ENCODE peak calls at places on chromosome 1, in five cellular contexts. One of them, this sample, is unnamed.

GRCh38 chr1:12540580-12541273 is 77.3 kb downstream of the DHRS3 start:
- DNase-seq in GM12878: no peak
- DNase-seq in K562: no peak
- DNase-seq in A549: no peak
- DNase-seq in HepG2: no peak
- DNase-seq in this sample: no peak

GRCh38 chr1:202192770-202193613 is 607 bp upstream of the LGR6 start:
- DNase-seq in GM12878: no peak
- DNase-seq in K562: peak
- DNase-seq in A549: peak
- DNase-seq in HepG2: peak
- DNase-seq in this sample: peak

GRCh38 chr1:6471086-6471841 is 5.3 kb upstream of the TNFRSF25 start:
- DNase-seq in GM12878: no peak
- DNase-seq in K562: peak
- DNase-seq in A549: no peak
- DNase-seq in HepG2: no peak
- DNase-seq in this sample: peak

GRCh38 chr1:111422546-111423391 is 4.8 kb downstream of the OVGP1 start:
- DNase-seq in GM12878: no peak
- DNase-seq in K562: no peak
- DNase-seq in A549: peak
- DNase-seq in HepG2: peak
- DNase-seq in this sample: no peak

GRCh38 chr1:118159578-118159977 is 25.4 kb downstream of the SPAG17 start:
- DNase-seq in GM12878: no peak
- DNase-seq in K562: no peak
- DNase-seq in A549: no peak
- DNase-seq in HepG2: no peak
- DNase-seq in this sample: no peak

GRCh38 chr1:145845144-145845513 is 301 bp upstream of the NUDT17 start:
- DNase-seq in GM12878: peak
- DNase-seq in K562: peak
- DNase-seq in A549: no peak
- DNase-seq in HepG2: no peak
- DNase-seq in this sample: no peak

GRCh38 chr1:43620956-43621355 is 29.0 kb upstream of the KDM4A start:
- DNase-seq in GM12878: no peak
- DNase-seq in K562: peak
- DNase-seq in A549: no peak
- DNase-seq in HepG2: no peak
- DNase-seq in this sample: no peak

GRCh38 chr1:221699582-221700519 is 42.0 kb downstream of the DUSP10 start:
- DNase-seq in GM12878: no peak
- DNase-seq in K562: no peak
- DNase-seq in A549: no peak
- DNase-seq in HepG2: no peak
- DNase-seq in this sample: no peak

GRCh38 chr1:228348708-228349467 is 57.7 kb downstream of the TRIM11 start:
- DNase-seq in GM12878: no peak
- DNase-seq in K562: no peak
- DNase-seq in A549: no peak
- DNase-seq in HepG2: no peak
- DNase-seq in this sample: no peak

GRCh38 chr1:23722652-23723051 is 20.6 kb upstream of the ELOA start:
- DNase-seq in GM12878: no peak
- DNase-seq in K562: no peak
- DNase-seq in A549: no peak
- DNase-seq in HepG2: no peak
- DNase-seq in this sample: no peak

GRCh38 chr1:23720256-23720995 is 22.8 kb upstream of the ELOA start:
- DNase-seq in GM12878: peak
- DNase-seq in K562: no peak
- DNase-seq in A549: no peak
- DNase-seq in HepG2: no peak
- DNase-seq in this sample: no peak

GRCh38 chr1:23719162-23719820 is 24.0 kb upstream of the ELOA start:
- DNase-seq in GM12878: no peak
- DNase-seq in K562: no peak
- DNase-seq in A549: no peak
- DNase-seq in HepG2: no peak
- DNase-seq in this sample: no peak

DNA sequence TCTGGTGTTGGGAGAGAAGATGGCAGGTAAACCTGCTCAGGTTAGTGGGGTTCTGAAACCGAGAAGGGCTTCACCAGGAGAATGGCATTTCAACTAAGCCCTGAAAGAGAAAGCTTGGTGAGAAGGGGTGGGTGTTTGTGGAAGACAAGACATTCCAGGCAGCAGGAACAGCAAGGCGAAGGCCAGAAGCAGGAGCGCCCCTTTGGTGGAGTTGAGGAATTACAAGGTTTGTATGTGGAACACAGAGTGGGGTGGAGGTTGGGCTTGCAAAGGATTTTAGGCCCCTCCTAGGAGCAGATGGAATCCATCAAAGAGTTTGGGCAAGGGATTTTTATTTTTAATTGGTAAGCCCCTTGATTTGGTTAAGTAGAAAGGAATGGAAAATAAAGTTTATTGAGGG is 24.8 kb upstream of the ELOA start:
- DNase-seq in GM12878: no peak
- DNase-seq in K562: peak
- DNase-seq in A549: peak
- DNase-seq in HepG2: peak
- DNase-seq in this sample: peak
- TF ChIP-seq JUNB in GM12878: no peak
- TF ChIP-seq JUNB in K562: no peak
- TF ChIP-seq JUNB in A549: no peak
- TF ChIP-seq JUNB in HepG2: no peak
- TF ChIP-seq JUNB in this sample: no peak

DNA sequence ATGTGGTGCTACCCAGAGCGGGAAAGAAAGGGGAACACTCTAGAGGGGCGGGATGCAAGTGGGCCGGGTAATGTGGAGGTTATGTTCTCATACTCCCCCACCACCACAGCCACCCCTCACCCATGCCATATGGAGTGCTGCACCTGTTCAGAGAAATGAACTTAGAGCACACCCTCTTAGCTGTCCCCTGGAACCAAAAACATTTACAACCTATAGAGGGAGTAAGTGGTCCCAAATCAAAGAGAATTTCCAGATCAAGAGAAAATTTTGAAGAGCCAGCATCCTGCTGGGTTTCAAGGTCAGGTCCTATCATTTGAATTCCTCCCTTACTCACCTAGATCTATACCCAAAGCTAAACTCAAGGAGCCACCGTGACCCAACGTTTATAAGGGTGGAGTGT is 319.5 kb downstream of the BRINP2 start:
- DNase-seq in GM12878: no peak
- DNase-seq in K562: no peak
- DNase-seq in A549: no peak
- DNase-seq in HepG2: no peak
- DNase-seq in this sample: peak
- TF ChIP-seq JUNB in GM12878: no peak
- TF ChIP-seq JUNB in K562: no peak
- TF ChIP-seq JUNB in A549: no peak
- TF ChIP-seq JUNB in HepG2: no peak
- TF ChIP-seq JUNB in this sample: no peak

GRCh38 chr1:153428790-153429189 is 12.5 kb downstream of the S100A7A start:
- DNase-seq in GM12878: no peak
- DNase-seq in K562: no peak
- DNase-seq in A549: no peak
- DNase-seq in HepG2: no peak
- DNase-seq in this sample: peak
- TF ChIP-seq JUNB in GM12878: no peak
- TF ChIP-seq JUNB in K562: no peak
- TF ChIP-seq JUNB in A549: no peak
- TF ChIP-seq JUNB in HepG2: no peak
- TF ChIP-seq JUNB in this sample: no peak

GRCh38 chr1:76053021-76053420 is 21.5 kb upstream of the ST6GALNAC3 start:
- DNase-seq in GM12878: no peak
- DNase-seq in K562: no peak
- DNase-seq in A549: no peak
- DNase-seq in HepG2: no peak
- DNase-seq in this sample: peak

GRCh38 chr1:76046149-76046548 is 28.4 kb upstream of the ST6GALNAC3 start:
- DNase-seq in GM12878: no peak
- DNase-seq in K562: no peak
- DNase-seq in A549: no peak
- DNase-seq in HepG2: no peak
- DNase-seq in this sample: no peak

DNA sequence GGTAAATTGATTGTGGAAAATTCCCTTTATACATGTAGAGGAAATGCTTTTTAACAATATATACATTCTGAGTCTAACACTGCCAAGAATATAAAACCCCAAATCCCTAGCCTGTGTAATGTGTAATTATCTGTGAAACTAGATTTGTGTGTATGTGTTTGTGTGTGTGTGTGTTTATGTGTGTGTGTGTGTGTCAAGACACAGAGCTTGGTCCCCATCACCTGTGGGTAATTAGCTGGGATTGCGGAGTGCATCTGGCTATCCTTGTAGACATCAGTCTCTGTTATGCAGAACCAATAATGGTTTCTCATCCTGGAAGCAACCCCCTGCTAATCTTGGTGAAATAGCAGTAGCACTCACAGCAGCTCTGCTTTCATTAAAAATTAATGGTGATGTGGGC is 26.4 kb upstream of the ST6GALNAC3 start:
- DNase-seq in GM12878: no peak
- DNase-seq in K562: no peak
- DNase-seq in A549: no peak
- DNase-seq in HepG2: no peak
- DNase-seq in this sample: no peak
- TF ChIP-seq JUNB in GM12878: no peak
- TF ChIP-seq JUNB in K562: no peak
- TF ChIP-seq JUNB in A549: no peak
- TF ChIP-seq JUNB in HepG2: no peak
- TF ChIP-seq JUNB in this sample: no peak